ENCODE peak calls at places on chromosomes 5 and 9, in ten cellular contexts. R, H, D, B, Z, G, N, J, Y and I are unnamed samples.

GRCh38 chr5:59583151-59583809 is 310.2 kb downstream of the PDE4D start:
- DNase-seq in R (no peak), H (no peak), D (no peak), B (no peak), Z (no peak), G (no peak), N (no peak), J (no peak), Y (no peak), I (no peak)

GRCh38 chr9:120532475-120532874 is 47.5 kb downstream of the CDK5RAP2 start:
- DNase-seq in R (no peak), H (peak), D (no peak), B (no peak), Z (no peak), G (peak), N (no peak), J (no peak), Y (no peak), I (no peak)

GRCh38 chr5:2756211-2756746 is 4.8 kb upstream of the IRX2 start:
- DNase-seq in R (no peak), H (peak), D (no peak), B (no peak), Z (no peak), G (no peak), N (no peak), J (no peak), Y (no peak), I (no peak)

GRCh38 chr5:118984602-118985001 is 3.7 kb downstream of the DTWD2 start:
- DNase-seq in R (no peak), H (no peak), D (no peak), B (no peak), Z (no peak), G (no peak), N (no peak), J (no peak), Y (no peak), I (no peak)

GRCh38 chr9:84187090-84187489 is 153.5 kb downstream of the SLC28A3 start:
- DNase-seq in R (no peak), H (no peak), D (no peak), B (no peak), Z (no peak), G (no peak), N (no peak), J (no peak), Y (no peak), I (no peak)

GRCh38 chr5:132022737-132023136 is 11.3 kb upstream of the ACSL6 start:
- DNase-seq in R (no peak), H (peak), D (peak), B (no peak), Z (no peak), G (no peak), N (no peak), J (peak), Y (no peak), I (no peak)

GRCh38 chr5:143106175-143106574 is 297.3 kb downstream of the NR3C1 start:
- DNase-seq in R (no peak), H (peak), D (no peak), B (peak), Z (no peak), G (peak), N (no peak), J (peak), Y (no peak), I (no peak)

GRCh38 chr5:9188956-9189355 is 356.9 kb downstream of the SEMA5A start:
- DNase-seq in R (no peak), H (no peak), D (no peak), B (no peak), Z (no peak), G (no peak), N (no peak), J (no peak), Y (no peak), I (no peak)

GRCh38 chr5:757931-758697 is 26.4 kb downstream of the ZDHHC11B start:
- DNase-seq in R (peak), H (no peak), D (no peak), B (peak), Z (no peak), G (no peak), N (peak), J (no peak), Y (no peak), I (peak)

GRCh38 chr9:107142896-107143603 is 140.0 kb upstream of the RAD23B start:
- DNase-seq in R (no peak), H (peak), D (no peak), B (no peak), Z (no peak), G (no peak), N (no peak), J (no peak), Y (no peak), I (no peak)

GRCh38 chr5:149141957-149142851 is 911 bp downstream of the ABLIM3 start:
- DNase-seq in R (no peak), H (no peak), D (no peak), B (no peak), Z (no peak), G (no peak), N (no peak), J (no peak), Y (peak), I (no peak)

GRCh38 chr9:136674786-136675349 is 12.2 kb downstream of the EGFL7 start:
- DNase-seq in R (no peak), H (no peak), D (no peak), B (no peak), Z (no peak), G (peak), N (no peak), J (no peak), Y (no peak), I (no peak)

GRCh38 chr9:134595014-134595413 is 46.6 kb upstream of the COL5A1 start:
- DNase-seq in R (no peak), H (no peak), D (no peak), B (no peak), Z (no peak), G (no peak), N (no peak), J (peak), Y (no peak), I (no peak)

GRCh38 chr9:82604947-82605656 is 457.8 kb downstream of the RASEF start:
- DNase-seq in R (no peak), H (no peak), D (no peak), B (no peak), Z (no peak), G (no peak), N (no peak), J (no peak), Y (no peak), I (no peak)

GRCh38 chr9:71037521-71037920 is 83.9 kb downstream of the TRPM3 start:
- DNase-seq in R (no peak), H (no peak), D (no peak), B (no peak), Z (no peak), G (no peak), N (no peak), J (no peak), Y (no peak), I (no peak)

GRCh38 chr5:29780401-29780800 is 1413.1 kb upstream of the CDH6 start:
- DNase-seq in R (no peak), H (no peak), D (no peak), B (no peak), Z (no peak), G (no peak), N (no peak), J (no peak), Y (no peak), I (no peak)

GRCh38 chr5:177300236-177300880 is 3.2 kb downstream of the RAB24 start:
- DNase-seq in R (peak), H (peak), D (peak), B (peak), Z (no peak), G (no peak), N (no peak), J (no peak), Y (no peak), I (peak)

GRCh38 chr5:140833993-140834392 is at the start of gene PCDHA7:
- DNase-seq in R (no peak), H (peak), D (no peak), B (no peak), Z (no peak), G (no peak), N (no peak), J (no peak), Y (no peak), I (no peak)

GRCh38 chr5:167967494-167968180 is 323.8 kb upstream of the WWC1 start:
- DNase-seq in R (no peak), H (no peak), D (no peak), B (no peak), Z (no peak), G (no peak), N (no peak), J (no peak), Y (no peak), I (no peak)

GRCh38 chr9:95497772-95498171 is 19.0 kb downstream of the PTCH1 start:
- DNase-seq in R (no peak), H (no peak), D (no peak), B (no peak), Z (no peak), G (no peak), N (no peak), J (no peak), Y (no peak), I (no peak)

GRCh38 chr9:128420651-128421473 is at the start of gene CERCAM:
- DNase-seq in R (peak), H (peak), D (peak), B (peak), Z (no peak), G (peak), N (peak), J (peak), Y (no peak), I (peak)

GRCh38 chr5:159855476-159856157 is 60.7 kb upstream of the ADRA1B start:
- DNase-seq in R (no peak), H (no peak), D (no peak), B (no peak), Z (no peak), G (no peak), N (no peak), J (no peak), Y (no peak), I (peak)

GRCh38 chr9:116899337-116900006 is 212.4 kb downstream of the TRIM32 start:
- DNase-seq in R (no peak), H (peak), D (no peak), B (no peak), Z (no peak), G (no peak), N (no peak), J (no peak), Y (no peak), I (no peak)

GRCh38 chr5:103139264-103139865 is 19.3 kb downstream of the PPIP5K2 start:
- DNase-seq in R (peak), H (peak), D (peak), B (peak), Z (peak), G (peak), N (peak), J (peak), Y (peak), I (peak)